ENCODE peak calls at places on chromosomes 3 and 15, in five cellular contexts. M is GM12878, D is NT2/D1, G is HepG2, I is H1. Y is an unnamed sample.

GRCh38 chr3:43286886-43287301 is 554 bp downstream of the SNRK start:
- DNase-seq in M (no peak), D (no peak), G (no peak), I (no peak), Y (peak)

GRCh38 chr3:22361465-22361864 is 610.5 kb upstream of the ZNF385D start:
- DNase-seq in M (no peak), D (no peak), G (no peak), I (no peak), Y (no peak)

GRCh38 chr3:44993471-44994205 is 17.6 kb downstream of the EXOSC7 start:
- DNase-seq in M (no peak), D (no peak), G (peak), I (no peak), Y (no peak)

GRCh38 chr3:184373422-184373821 is 4.6 kb downstream of the THPO start:
- DNase-seq in M (no peak), D (no peak), G (no peak), I (no peak), Y (no peak)

GRCh38 chr3:49316696-49317457 is 23.0 kb downstream of the USP4 start:
- DNase-seq in M (no peak), D (no peak), G (no peak), I (no peak), Y (no peak)

GRCh38 chr3:27590437-27591320 is 106.5 kb upstream of the SLC4A7 start:
- DNase-seq in M (no peak), D (no peak), G (no peak), I (no peak), Y (no peak)

GRCh38 chr15:43150171-43150929 is 17.0 kb downstream of the TMEM62 start:
- DNase-seq in M (no peak), D (no peak), G (no peak), I (no peak), Y (no peak)

GRCh38 chr3:72887723-72888545 is at the start of gene GXYLT2:
- DNase-seq in M (no peak), D (peak), G (peak), I (peak), Y (peak)

GRCh38 chr15:45265506-45265905 is 13.5 kb downstream of the SLC28A2 start:
- DNase-seq in M (no peak), D (no peak), G (no peak), I (no peak), Y (no peak)

GRCh38 chr15:52667597-52667996 is 11.6 kb downstream of the ATOSA start:
- DNase-seq in M (no peak), D (no peak), G (no peak), I (no peak), Y (no peak)

GRCh38 chr3:177294221-177294620 is 96.9 kb upstream of the TBL1XR1 start:
- DNase-seq in M (no peak), D (no peak), G (no peak), I (no peak), Y (no peak)

GRCh38 chr3:196016485-196016884 is 65.4 kb downstream of the TFRC start:
- DNase-seq in M (no peak), D (no peak), G (no peak), I (no peak), Y (no peak)

GRCh38 chr3:124669470-124669869 is 60.8 kb upstream of the UMPS start:
- DNase-seq in M (no peak), D (no peak), G (no peak), I (no peak), Y (no peak)

GRCh38 chr3:194189243-194189791 is 53.4 kb downstream of the HES1 start:
- DNase-seq in M (no peak), D (no peak), G (no peak), I (no peak), Y (no peak)

GRCh38 chr3:121817753-121818152 is 17.1 kb downstream of the IQCB1 start:
- DNase-seq in M (no peak), D (no peak), G (no peak), I (no peak), Y (no peak)

GRCh38 chr3:153980252-153980590 is 141.0 kb upstream of the ARHGEF26 start:
- DNase-seq in M (no peak), D (no peak), G (no peak), I (no peak), Y (no peak)

GRCh38 chr3:172635588-172635987 is 75.3 kb downstream of the NCEH1 start:
- DNase-seq in M (peak), D (no peak), G (no peak), I (no peak), Y (no peak)

GRCh38 chr15:69794643-69795461 is 302.9 kb downstream of the TLE3 start:
- DNase-seq in M (no peak), D (peak), G (no peak), I (no peak), Y (no peak)

GRCh38 chr3:50290116-50290745 is 2.0 kb downstream of the IFRD2 start:
- DNase-seq in M (no peak), D (no peak), G (no peak), I (no peak), Y (no peak)

GRCh38 chr15:64455951-64456350 is 4.4 kb upstream of the ZNF609 start:
- DNase-seq in M (no peak), D (no peak), G (no peak), I (no peak), Y (no peak)

GRCh38 chr15:90818251-90819210 is 49.9 kb upstream of the FURIN start:
- DNase-seq in M (no peak), D (no peak), G (peak), I (no peak), Y (no peak)

GRCh38 chr15:27816790-27817189 is 282.3 kb downstream of the OCA2 start:
- DNase-seq in M (no peak), D (no peak), G (no peak), I (no peak), Y (no peak)

GRCh38 chr15:69780374-69780773 is 317.3 kb downstream of the TLE3 start:
- DNase-seq in M (no peak), D (no peak), G (no peak), I (no peak), Y (no peak)

GRCh38 chr3:18234717-18235335 is 190.3 kb downstream of the SATB1 start:
- DNase-seq in M (no peak), D (no peak), G (no peak), I (no peak), Y (no peak)

GRCh38 chr15:78951841-78952238 is 7.0 kb upstream of the CTSH start:
- DNase-seq in M (no peak), D (no peak), G (peak), I (no peak), Y (no peak)

GRCh38 chr3:127426444-127427168 is 138.8 kb upstream of the PRR20G start:
- DNase-seq in M (no peak), D (no peak), G (no peak), I (no peak), Y (no peak)

GRCh38 chr15:55587321-55588069 is 650 bp downstream of the PYGO1 start:
- DNase-seq in M (no peak), D (no peak), G (peak), I (no peak), Y (peak)

GRCh38 chr3:178950676-178951075 is 120.9 kb downstream of the ZMAT3 start:
- DNase-seq in M (no peak), D (no peak), G (no peak), I (no peak), Y (no peak)

GRCh38 chr3:38460377-38461085 is 6.8 kb downstream of the ACVR2B start:
- DNase-seq in M (no peak), D (no peak), G (no peak), I (no peak), Y (no peak)

GRCh38 chr15:85164841-85165466 is 183.3 kb downstream of the PDE8A start:
- DNase-seq in M (no peak), D (peak), G (no peak), I (no peak), Y (no peak)

GRCh38 chr3:61774279-61774890 is 213.0 kb downstream of the PTPRG start:
- DNase-seq in M (no peak), D (no peak), G (no peak), I (no peak), Y (no peak)

GRCh38 chr15:23750179-23750578 is 63.1 kb upstream of the NDN start:
- DNase-seq in M (no peak), D (no peak), G (no peak), I (no peak), Y (no peak)

GRCh38 chr3:52754373-52754772 is 16.4 kb downstream of the NEK4 start:
- DNase-seq in M (no peak), D (no peak), G (no peak), I (no peak), Y (no peak)

GRCh38 chr3:18423401-18424212 is 1.5 kb downstream of the SATB1 start:
- DNase-seq in M (peak), D (no peak), G (no peak), I (no peak), Y (peak)

GRCh38 chr3:4531478-4532025 is 38.4 kb downstream of the ITPR1 start:
- DNase-seq in M (no peak), D (no peak), G (no peak), I (no peak), Y (no peak)

GRCh38 chr3:7188551-7188950 is 327.6 kb downstream of the GRM7 start:
- DNase-seq in M (no peak), D (no peak), G (no peak), I (no peak), Y (no peak)

GRCh38 chr3:73868688-73869315 is 244.1 kb upstream of the PDZRN3 start:
- DNase-seq in M (no peak), D (peak), G (peak), I (no peak), Y (peak)

GRCh38 chr3:18494251-18494650 is 69.1 kb upstream of the SATB1 start:
- DNase-seq in M (no peak), D (no peak), G (no peak), I (no peak), Y (no peak)

GRCh38 chr15:42083916-42084315 is 10.4 kb downstream of the PLA2G4D start:
- DNase-seq in M (no peak), D (no peak), G (no peak), I (no peak), Y (no peak)

GRCh38 chr15:42085721-42086120 is 8.6 kb downstream of the PLA2G4D start:
- DNase-seq in M (no peak), D (no peak), G (no peak), I (no peak), Y (no peak)

GRCh38 chr15:42085236-42085605 is 9.1 kb downstream of the PLA2G4D start:
- DNase-seq in M (no peak), D (no peak), G (no peak), I (no peak), Y (no peak)

GRCh38 chr15:42083605-42083908 is 10.8 kb downstream of the PLA2G4D start:
- DNase-seq in M (no peak), D (no peak), G (no peak), I (no peak), Y (no peak)

DNA sequence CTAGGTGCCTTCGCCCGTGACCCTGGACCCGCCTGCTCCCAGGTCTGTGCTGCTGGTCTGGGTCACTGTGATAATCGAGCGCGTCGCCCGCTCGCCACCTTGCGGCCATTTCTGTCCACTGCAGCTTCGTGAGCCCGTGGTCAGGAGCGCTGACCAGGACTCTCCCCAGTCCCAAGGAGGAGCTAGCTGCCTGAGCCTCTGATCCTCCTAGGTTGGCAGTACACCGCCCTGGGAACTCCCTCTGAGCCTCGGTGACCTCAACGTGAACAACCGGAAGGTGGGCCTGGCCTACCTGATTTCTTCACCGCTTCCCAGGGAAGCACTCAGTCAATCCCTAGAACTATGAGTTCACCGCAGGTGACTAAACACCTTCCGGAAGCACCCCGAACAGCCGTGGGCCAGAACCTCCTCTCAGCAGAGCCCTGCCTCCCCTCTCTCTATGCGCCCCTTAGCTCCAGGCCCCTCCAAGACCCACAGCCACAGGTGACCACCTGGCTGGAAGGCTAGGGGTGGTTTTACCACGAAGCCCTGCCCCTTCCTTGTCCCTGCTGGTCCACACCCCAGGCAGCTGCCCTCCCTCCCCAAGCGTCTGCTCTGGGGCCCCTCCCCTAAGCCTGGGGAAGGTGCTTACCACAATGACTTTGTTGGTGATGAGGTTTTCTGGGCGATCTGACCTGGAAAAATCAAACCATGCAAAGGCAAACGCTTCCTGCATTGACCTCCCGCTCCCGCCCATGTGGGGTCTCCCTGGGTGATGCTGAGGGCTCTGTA is 9.7 kb downstream of the PLA2G4D start:
- DNase-seq in M (no peak), D (peak), G (peak), I (peak), Y (peak)
- TF ChIP-seq SUZ12 in M (no peak), D (no peak), G (no peak), I (no peak), Y (no peak)

GRCh38 chr15:36356978-36357582 is 222.3 kb upstream of the CDIN1 start:
- DNase-seq in M (no peak), D (no peak), G (no peak), I (no peak), Y (no peak)
- TF ChIP-seq SUZ12 in M (no peak), D (no peak), G (no peak), I (no peak), Y (no peak)

DNA sequence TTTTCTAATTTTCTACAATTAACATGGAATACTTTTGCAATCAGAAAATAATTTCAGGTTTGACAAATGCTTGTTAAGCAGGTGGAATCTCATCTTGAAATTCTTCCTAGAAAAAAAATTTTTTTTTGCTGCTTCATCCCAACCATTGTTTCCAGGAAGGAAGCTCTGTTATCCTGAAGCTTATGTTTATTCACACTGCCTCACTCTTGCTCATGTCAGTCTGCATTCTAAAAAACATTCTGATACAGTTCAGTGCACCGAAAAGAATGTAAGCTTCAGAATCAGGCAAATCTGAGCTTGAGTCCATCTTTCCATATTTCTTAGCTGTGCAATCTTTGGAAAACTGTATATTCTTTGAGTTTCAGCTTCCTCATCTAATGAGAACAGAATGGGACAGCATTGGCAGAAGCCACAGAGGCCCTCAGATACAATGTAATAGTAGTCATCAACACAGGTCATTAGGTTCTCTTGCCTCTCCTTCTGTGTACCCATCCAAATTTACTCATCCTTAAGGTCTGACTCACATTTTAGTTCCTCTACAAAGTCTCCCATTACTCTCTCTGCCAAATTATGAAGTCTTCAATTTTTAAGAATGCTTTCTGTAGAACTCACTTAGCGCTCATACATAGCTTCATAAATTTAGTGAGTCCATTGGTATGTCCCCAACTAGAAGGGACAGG is 881.8 kb upstream of the NR2F2 start:
- DNase-seq in M (no peak), D (no peak), G (no peak), I (no peak), Y (no peak)
- TF ChIP-seq SUZ12 in M (no peak), D (no peak), G (no peak), I (no peak), Y (no peak)

DNA sequence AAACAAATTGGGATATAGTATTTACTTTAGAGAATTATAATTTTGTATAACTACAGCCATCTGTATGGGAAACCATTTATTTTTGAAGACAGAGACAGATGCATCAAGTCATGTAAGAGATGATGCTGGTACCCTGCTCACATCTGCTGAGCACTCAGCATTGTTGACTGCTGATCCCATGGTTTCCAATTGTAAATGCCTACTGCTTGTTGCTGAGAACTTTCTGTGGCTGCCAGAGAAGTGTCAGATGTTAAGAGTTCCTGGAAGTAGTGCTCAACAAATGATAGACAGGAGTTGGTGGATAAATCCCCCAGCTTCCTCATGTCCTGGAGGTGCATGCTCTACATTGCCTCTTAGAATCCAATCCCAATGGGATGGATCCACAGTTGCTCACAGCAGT is 167.1 kb downstream of the OXSM start:
- DNase-seq in M (no peak), D (no peak), G (no peak), I (no peak), Y (no peak)
- TF ChIP-seq SUZ12 in M (no peak), D (no peak), G (no peak), I (no peak), Y (no peak)

DNA sequence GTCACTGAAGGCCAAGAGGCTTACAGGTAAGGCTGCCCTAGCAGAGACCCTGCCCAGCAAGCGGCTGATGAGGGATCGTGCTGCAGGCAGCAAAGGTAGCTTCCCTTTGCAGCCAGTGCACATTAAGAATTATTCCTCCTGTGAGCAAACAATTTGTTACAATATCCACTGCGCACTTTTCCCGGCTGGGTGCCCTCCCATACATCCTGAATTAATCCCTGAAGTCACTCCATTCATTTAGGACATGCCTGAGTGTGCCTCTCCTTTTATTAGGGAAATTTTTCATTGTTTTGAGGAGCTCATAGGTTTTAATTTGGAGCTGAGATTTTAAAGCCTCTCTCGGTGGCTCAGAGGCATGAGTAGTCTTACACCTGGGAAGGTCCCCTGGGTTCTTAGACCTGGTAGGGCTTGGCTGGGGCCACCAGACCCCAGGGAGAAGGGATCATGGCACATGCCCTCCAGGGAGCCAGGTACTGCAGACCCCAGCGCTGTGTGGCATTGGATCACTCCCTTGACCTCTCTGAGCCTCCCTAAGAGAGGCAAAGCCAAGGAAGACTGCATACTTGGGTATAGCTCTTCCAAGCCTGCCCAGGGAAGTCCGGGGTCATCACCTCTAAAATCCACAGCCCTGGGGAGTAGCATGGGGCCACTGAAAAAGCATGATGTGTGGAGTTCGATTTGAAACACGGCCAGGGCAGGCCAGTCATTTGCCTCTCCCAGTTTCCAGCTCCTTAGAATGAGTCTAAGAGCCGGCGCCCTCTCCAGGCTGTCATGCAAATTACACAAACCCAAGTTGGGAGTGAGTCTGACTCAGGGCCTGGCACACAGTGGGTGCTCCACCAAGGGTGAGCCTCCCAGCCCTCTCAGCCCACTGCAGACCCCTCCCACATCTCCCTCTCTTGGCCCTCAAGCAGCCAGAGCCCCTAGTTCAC is 151.9 kb upstream of the LINGO1 start:
- DNase-seq in M (no peak), D (peak), G (peak), I (no peak), Y (peak)
- TF ChIP-seq SUZ12 in M (no peak), D (no peak), G (no peak), I (no peak), Y (no peak)

GRCh38 chr15:92921215-92922131 is 21.3 kb downstream of the CHD2 start:
- DNase-seq in M (no peak), D (no peak), G (no peak), I (no peak), Y (no peak)
- TF ChIP-seq SUZ12 in M (no peak), D (no peak), G (no peak), I (no peak), Y (no peak)

GRCh38 chr3:168990111-168990510 is 673.4 kb downstream of the MECOM start:
- DNase-seq in M (no peak), D (no peak), G (no peak), I (no peak), Y (no peak)

GRCh38 chr3:168990621-168991020 is 672.9 kb downstream of the MECOM start:
- DNase-seq in M (no peak), D (no peak), G (no peak), I (no peak), Y (no peak)

GRCh38 chr3:168988867-168989266 is 674.6 kb downstream of the MECOM start:
- DNase-seq in M (no peak), D (no peak), G (peak), I (no peak), Y (no peak)

GRCh38 chr3:168991813-168992212 is 671.7 kb downstream of the MECOM start:
- DNase-seq in M (no peak), D (no peak), G (no peak), I (no peak), Y (no peak)

DNA sequence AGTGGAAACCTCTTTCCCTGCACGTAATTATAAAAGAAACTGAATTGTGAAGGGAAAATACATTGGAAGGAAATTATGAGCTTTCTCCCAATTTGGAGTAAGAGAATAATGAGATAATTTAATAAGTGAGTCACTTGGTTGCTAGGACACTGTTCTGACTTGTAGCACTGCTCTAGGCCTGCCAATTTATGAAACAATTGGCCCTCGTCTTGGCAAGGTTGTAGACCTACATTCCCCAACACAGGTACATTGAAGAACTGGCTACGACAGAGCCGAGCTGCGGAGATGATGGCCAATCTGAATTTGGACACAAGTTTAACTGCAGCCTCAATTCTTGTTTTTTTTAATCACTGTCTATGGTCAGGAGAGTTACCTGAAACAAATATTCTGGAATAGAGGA is 674.1 kb downstream of the MECOM start:
- DNase-seq in M (no peak), D (no peak), G (no peak), I (no peak), Y (no peak)
- TF ChIP-seq SUZ12 in M (no peak), D (no peak), G (no peak), I (no peak), Y (no peak)

GRCh38 chr15:91876187-91876586 is 22.7 kb downstream of the SLCO3A1 start:
- DNase-seq in M (no peak), D (no peak), G (no peak), I (no peak), Y (no peak)
- TF ChIP-seq SUZ12 in M (no peak), D (no peak), G (no peak), I (no peak), Y (no peak)

Y was measured in HEK293T.